ENCODE peak calls at places on chromosome 19, in four cellular contexts. Z is upper lobe of right lung, L is psoas muscle, C is osteoblast. B is an unnamed sample.

GRCh38 chr19:56301886-56302620 is 12.6 kb downstream of the ZSCAN5A start:
- DNase-seq in Z (no peak), C (no peak), L (no peak), B (no peak)

GRCh38 chr19:17489392-17490030 is 19.2 kb downstream of the SLC27A1 start:
- DNase-seq in C (peak; percentile 42), Z (no peak), L (no peak), B (no peak)

GRCh38 chr19:532578-533484 is 1.3 kb downstream of the CDC34 start:
- DNase-seq in L (peak; percentile 93), C (peak; percentile 99), Z (peak; percentile 86), B (peak; percentile 85)

GRCh38 chr19:42197375-42197817 is 20.1 kb downstream of the DEDD2 start:
- DNase-seq in L (no peak), Z (no peak), C (peak; percentile 76), B (peak; percentile 53)

GRCh38 chr19:54339646-54340358 is 840 bp upstream of the LILRA4 start:
- DNase-seq in Z (peak; percentile 54), C (no peak), L (no peak), B (no peak)

GRCh38 chr19:45629704-45630103 is 9.5 kb downstream of the EML2 start:
- DNase-seq in L (no peak), Z (no peak), C (no peak), B (no peak)

GRCh38 chr19:29288276-29288675 is 75.3 kb upstream of the UQCRFS1 start:
- DNase-seq in L (no peak), C (no peak), Z (peak; percentile 6), B (no peak)

GRCh38 chr19:17081672-17082630 is 6.4 kb downstream of the MYO9B start:
- DNase-seq in C (peak; percentile 86), L (no peak), Z (no peak), B (no peak)

GRCh38 chr19:35468637-35469036 is 20.6 kb downstream of the FFAR2 start:
- DNase-seq in L (no peak), C (peak; percentile 93), Z (peak; percentile 74), B (peak; percentile 76)

GRCh38 chr19:45542234-45542668 is 35.0 kb downstream of the VASP start:
- DNase-seq in Z (no peak), C (no peak), L (no peak), B (no peak)

GRCh38 chr19:23392706-23393105 is 2.6 kb downstream of the ZNF91 start:
- DNase-seq in L (no peak), Z (no peak), C (no peak), B (no peak)

GRCh38 chr19:14072535-14073231 is at the start of gene MISP3:
- DNase-seq in Z (peak; percentile 91), C (peak; percentile 57), L (peak; percentile 73), B (peak; percentile 92)

GRCh38 chr19:39335168-39335567 is 675 bp downstream of the GMFG start:
- DNase-seq in L (no peak), Z (no peak), C (peak; percentile 45), B (no peak)

GRCh38 chr19:29364224-29364726 is 151.3 kb upstream of the UQCRFS1 start:
- DNase-seq in L (no peak), Z (no peak), C (no peak), B (no peak)

GRCh38 chr19:18946335-18946734 is 5.3 kb upstream of the HOMER3 start:
- DNase-seq in C (peak; percentile 10), L (no peak), Z (no peak), B (no peak)

GRCh38 chr19:14333101-14333871 is 48.0 kb upstream of the ADGRE5 start:
- DNase-seq in L (no peak), C (peak; percentile 90), Z (no peak), B (peak; percentile 83)

GRCh38 chr19:41123716-41124244 is 9.5 kb downstream of the CYP2F1 start:
- DNase-seq in L (no peak), Z (no peak), C (no peak), B (peak; percentile 53)

GRCh38 chr19:31351212-31352193 is 2.3 kb upstream of the TSHZ3 start:
- DNase-seq in C (peak; percentile 95), L (no peak), Z (peak; percentile 73), B (peak; percentile 82)

GRCh38 chr19:41541990-41542584 is 33.9 kb upstream of the CEACAM21 start:
- DNase-seq in Z (peak; percentile 79), L (no peak), C (no peak), B (no peak)

GRCh38 chr19:46211201-46211881 is 18.2 kb upstream of the IGFL1 start:
- DNase-seq in L (peak; percentile 59), C (no peak), Z (no peak), B (peak; percentile 78)

GRCh38 chr19:54209748-54210494 is 9.3 kb downstream of the RPS9 start:
- DNase-seq in L (peak; percentile 89), Z (peak; percentile 93), C (peak; percentile 99), B (peak; percentile 95)

GRCh38 chr19:38693380-38694223 is 46.2 kb downstream of the ACTN4 start:
- DNase-seq in L (no peak), C (peak; percentile 95), Z (peak; percentile 60), B (no peak)

GRCh38 chr19:35266904-35267817 is 1.6 kb upstream of the USF2 start:
- DNase-seq in C (peak; percentile 94), L (peak; percentile 82), Z (peak; percentile 82), B (peak; percentile 90)

GRCh38 chr19:1104452-1105216 is 840 bp downstream of the GPX4 start:
- DNase-seq in Z (peak; percentile 93), L (peak; percentile 91), C (peak; percentile 99), B (peak; percentile 93)

GRCh38 chr19:36916991-36917390 is 859 bp downstream of the ZNF568 start:
- DNase-seq in Z (no peak), C (peak; percentile 49), L (no peak), B (no peak)

GRCh38 chr19:55536951-55537740 is at the start of gene SBK2:
- DNase-seq in Z (no peak), L (no peak), C (peak; percentile 49), B (no peak)

GRCh38 chr19:38049105-38049649 is 142.2 kb downstream of the SIPA1L3 start:
- DNase-seq in Z (no peak), C (peak; percentile 97), L (no peak), B (no peak)

GRCh38 chr19:16359964-16360363 is 35.3 kb downstream of the KLF2 start:
- DNase-seq in L (no peak), C (peak; percentile 53), Z (no peak), B (no peak)

GRCh38 chr19:28711401-28711800 is 501.6 kb downstream of the UQCRFS1 start:
- DNase-seq in C (no peak), Z (no peak), L (no peak), B (no peak)

GRCh38 chr19:47225746-47226425 is 5.1 kb downstream of the BBC3 start:
- DNase-seq in Z (peak; percentile 94), L (peak; percentile 95), C (peak; percentile 99), B (peak; percentile 97)

GRCh38 chr19:50762554-50762953 is 7.7 kb upstream of the GPR32 start:
- DNase-seq in Z (no peak), C (no peak), L (no peak), B (no peak)

GRCh38 chr19:19530423-19530804 is 1.7 kb downstream of the YJEFN3 start:
- DNase-seq in L (no peak), C (peak; percentile 96), Z (no peak), B (no peak)

GRCh38 chr19:45823182-45823581 is 8.1 kb upstream of the RSPH6A start:
- DNase-seq in C (peak; percentile 75), Z (no peak), L (no peak), B (no peak)

GRCh38 chr19:42316223-42317211 is 3.4 kb downstream of the TMEM145 start:
- DNase-seq in L (no peak), C (peak; percentile 91), Z (peak; percentile 80), B (no peak)

GRCh38 chr19:5210556-5210955 is 130.1 kb downstream of the PTPRS start:
- DNase-seq in C (peak; percentile 62), Z (no peak), L (no peak), B (no peak)
- H3K36me3 ChIP-seq in C (peaks cover 76% of the 10 kb centered on the region), Z (peaks cover 50% of the 10 kb centered on the region), L (peaks cover 8% of the 10 kb centered on the region), B (peaks cover 49% of the 10 kb centered on the region)

DNA sequence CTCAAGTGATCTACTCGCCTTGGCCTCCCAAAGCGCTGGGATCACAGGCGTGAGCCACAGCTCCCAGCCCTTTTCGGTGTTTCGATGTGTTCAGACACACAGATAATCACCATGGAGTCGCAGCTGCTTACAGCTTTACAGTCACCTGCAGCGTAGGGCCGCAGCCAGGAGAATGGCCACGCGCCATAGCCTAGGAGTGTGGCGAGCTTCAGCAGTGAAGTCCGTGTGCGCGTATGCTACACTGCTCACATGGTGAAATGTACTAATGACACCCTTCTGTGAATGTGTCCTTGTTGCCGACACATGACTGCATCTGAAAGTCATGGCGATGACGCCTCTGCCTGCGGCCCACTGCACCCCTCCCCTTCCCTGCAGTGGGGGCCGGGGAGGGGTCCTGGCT is 23.6 kb downstream of the AP3D1 start:
- DNase-seq in C (no peak), L (no peak), Z (no peak), B (no peak)
- H3K27ac ChIP-seq in C (no peak overlapping the region), L (no peak overlapping the region), Z (no peak overlapping the region), B (no peak overlapping the region)

GRCh38 chr19:52474351-52475127 is 21.2 kb downstream of the ZNF578 start:
- DNase-seq in Z (no peak), C (no peak), L (no peak), B (no peak)

GRCh38 chr19:52473655-52474350 is 20.4 kb downstream of the ZNF578 start:
- DNase-seq in C (no peak), L (no peak), Z (no peak), B (no peak)
- TF ChIP-seq CTCF in C (no peak), L (no peak), Z (no peak), B (no peak)

DNA sequence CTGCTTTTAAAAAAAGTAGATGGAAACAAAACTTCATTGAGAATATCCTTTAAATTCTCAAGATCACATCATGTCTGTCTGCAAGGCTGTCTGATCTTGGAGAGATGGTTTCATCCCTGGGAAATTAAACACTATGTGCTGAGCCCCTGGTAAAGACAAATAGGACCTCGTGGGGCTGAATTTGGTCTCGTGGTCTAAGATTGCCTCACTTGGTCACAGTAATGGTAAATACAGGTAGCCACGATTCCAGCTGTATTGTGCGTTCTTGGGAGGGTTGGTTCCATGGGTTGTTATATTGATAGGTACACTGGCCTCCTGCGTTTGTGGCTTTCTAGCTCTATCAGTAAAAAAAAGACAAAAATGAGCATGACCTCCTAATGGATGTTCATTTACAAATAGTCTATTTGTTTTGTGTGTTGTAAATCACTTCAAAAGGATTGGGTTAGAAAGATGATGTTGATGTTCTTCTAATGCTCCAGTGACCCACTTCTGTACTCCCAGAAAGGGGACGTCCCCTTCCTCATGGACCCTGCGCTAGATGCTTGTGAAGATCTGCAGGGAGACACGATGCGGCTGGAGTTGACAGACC is 1.7 kb downstream of the CEBPG start:
- DNase-seq in L (no peak), Z (no peak), C (peak; percentile 66), B (no peak)
- H3K36me3 ChIP-seq in L (no peaks in the 10 kb centered on the region), Z (peaks cover 16% of the 10 kb centered on the region), C (peaks cover 8% of the 10 kb centered on the region), B (peaks cover 5% of the 10 kb centered on the region)

GRCh38 chr19:43619262-43620060 is at the start of gene ZNF428:
- DNase-seq in L (peak; percentile 94), C (peak; percentile 100), Z (peak; percentile 93), B (peak; percentile 95)

GRCh38 chr19:43616954-43617353 is 2.5 kb downstream of the ZNF428 start:
- DNase-seq in L (no peak), Z (no peak), C (no peak), B (no peak)

GRCh38 chr19:43616306-43616705 is 3.1 kb downstream of the ZNF428 start:
- DNase-seq in L (no peak), C (no peak), Z (no peak), B (no peak)

GRCh38 chr19:43620061-43621001 is 902 bp upstream of the ZNF428 start:
- DNase-seq in C (peak; percentile 29), Z (no peak), L (no peak), B (no peak)

DNA sequence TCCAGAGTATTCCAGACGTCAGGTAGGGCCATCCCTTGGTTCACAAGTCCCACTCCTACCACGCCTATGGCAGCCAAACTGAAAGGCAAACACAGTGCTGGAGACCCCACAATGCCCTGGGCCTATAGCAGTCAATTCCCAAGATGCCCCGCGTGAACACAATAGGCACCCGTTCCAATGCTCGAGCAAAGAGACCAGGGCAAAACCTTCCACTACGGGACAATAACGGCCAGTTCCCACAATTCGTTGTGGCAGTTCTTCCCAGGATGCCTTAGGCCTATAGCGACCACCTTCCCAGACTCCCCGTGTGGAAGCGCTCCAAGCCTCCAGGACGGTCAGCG is 538 bp downstream of the ZNF428 start:
- DNase-seq in Z (no peak), C (peak; percentile 92), L (no peak), B (no peak)
- H3K27ac ChIP-seq in Z (peak overlapping the region; percentile 93), C (peak overlapping the region; percentile 92), L (peak overlapping the region; percentile 95), B (peak overlapping the region; percentile 95)

B was measured in kidney.